ENCODE peak calls at places on chromosome 2, in four cellular contexts. I is A549, M is K562, D is GM12878. B is an unnamed sample.

GRCh38 chr2:168210216-168210897 is 37.0 kb downstream of the STK39 start:
- DNase-seq in I (no peak), M (no peak), D (no peak), B (no peak)

GRCh38 chr2:204491528-204491927 is 53.7 kb upstream of the PARD3B start:
- DNase-seq in I (no peak), M (no peak), D (no peak), B (no peak)

GRCh38 chr2:216827073-216827725 is 32.7 kb downstream of the TNP1 start:
- DNase-seq in I (no peak), M (no peak), D (no peak), B (peak)

GRCh38 chr2:126890962-126891450 is 7.7 kb upstream of the TEX51 start:
- DNase-seq in I (no peak), M (no peak), D (no peak), B (no peak)

GRCh38 chr2:69623236-69623635 is 20.3 kb downstream of the AAK1 start:
- DNase-seq in I (no peak), M (no peak), D (no peak), B (no peak)

GRCh38 chr2:230042195-230042594 is 26.5 kb downstream of the SLC16A14 start:
- DNase-seq in I (no peak), M (no peak), D (no peak), B (no peak)

GRCh38 chr2:78431241-78431640 is 594.3 kb upstream of the REG3G start:
- DNase-seq in I (no peak), M (no peak), D (no peak), B (no peak)

GRCh38 chr2:64217198-64217869 is 73.1 kb upstream of the PELI1 start:
- DNase-seq in I (no peak), M (no peak), D (no peak), B (no peak)

GRCh38 chr2:43075054-43075593 is 151.3 kb downstream of the ZFP36L2 start:
- DNase-seq in I (no peak), M (no peak), D (no peak), B (peak)

GRCh38 chr2:85662899-85663683 is 4.9 kb downstream of the SFTPB start:
- DNase-seq in I (no peak), M (peak), D (no peak), B (peak)

GRCh38 chr2:204451766-204452165 is 93.5 kb upstream of the PARD3B start:
- DNase-seq in I (no peak), M (no peak), D (no peak), B (no peak)

GRCh38 chr2:160516547-160517365 is 23.1 kb upstream of the RBMS1 start:
- DNase-seq in I (no peak), M (no peak), D (no peak), B (peak)

GRCh38 chr2:113757059-113757657 is 716 bp upstream of the SLC35F5 start:
- DNase-seq in I (peak), M (peak), D (no peak), B (no peak)

GRCh38 chr2:88838165-88838635 is 146.7 kb downstream of the RPIA start:
- DNase-seq in I (no peak), M (no peak), D (no peak), B (no peak)

GRCh38 chr2:198546091-198546490 is 741.7 kb downstream of the PLCL1 start:
- DNase-seq in I (no peak), M (no peak), D (no peak), B (no peak)

GRCh38 chr2:705971-706511 is 28.8 kb upstream of the TMEM18 start:
- DNase-seq in I (no peak), M (no peak), D (peak), B (no peak)

GRCh38 chr2:172172513-172173217 is 70.0 kb upstream of the DLX2 start:
- DNase-seq in I (peak), M (peak), D (no peak), B (peak)

GRCh38 chr2:46171441-46171953 is 125.7 kb upstream of the EPAS1 start:
- DNase-seq in I (no peak), M (no peak), D (no peak), B (peak)
- TF ChIP-seq ELK1 in I (no peak), M (no peak), D (no peak), B (no peak)

GRCh38 chr2:45237850-45238542 is 228.7 kb upstream of the SIX2 start:
- DNase-seq in I (peak), M (no peak), D (no peak), B (peak)
- TF ChIP-seq ELK1 in I (no peak), M (no peak), D (no peak), B (no peak)

GRCh38 chr2:53505814-53506213 is 261.8 kb upstream of the CHAC2 start:
- DNase-seq in I (no peak), M (no peak), D (no peak), B (peak)

GRCh38 chr2:53511549-53511948 is 256.1 kb upstream of the CHAC2 start:
- DNase-seq in I (no peak), M (no peak), D (no peak), B (no peak)

GRCh38 chr2:53509827-53510785 is 257.5 kb upstream of the CHAC2 start:
- DNase-seq in I (no peak), M (no peak), D (no peak), B (no peak)

GRCh38 chr2:53512071-53512841 is 255.3 kb upstream of the CHAC2 start:
- DNase-seq in I (no peak), M (no peak), D (no peak), B (peak)

DNA sequence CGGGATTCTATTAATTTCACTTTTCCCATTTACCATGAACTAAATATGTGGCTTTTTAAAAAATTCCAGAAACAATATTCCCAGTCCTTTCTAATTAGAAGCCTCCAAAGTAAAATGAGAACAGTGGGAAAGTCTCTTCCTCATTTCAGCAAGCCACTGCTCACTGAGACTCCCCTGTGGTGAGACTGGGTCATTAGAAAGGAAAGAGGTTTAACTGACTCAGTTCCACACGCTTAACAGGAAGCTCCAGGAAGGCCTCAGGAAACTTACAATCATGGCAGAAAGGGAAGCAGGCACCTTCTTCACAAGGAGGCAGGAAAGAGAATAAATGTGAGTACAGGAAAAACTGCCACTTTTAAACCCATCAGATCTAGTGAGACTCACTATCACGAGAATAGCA is 258.9 kb upstream of the CHAC2 start:
- DNase-seq in I (no peak), M (no peak), D (no peak), B (peak)
- TF ChIP-seq ELK1 in I (no peak), M (no peak), D (no peak), B (no peak)

GRCh38 chr2:156400704-156401678 is 35.2 kb upstream of the GPD2 start:
- DNase-seq in I (peak), M (peak), D (peak), B (peak)
- TF ChIP-seq ELK1 in I (no peak), M (no peak), D (no peak), B (no peak)

B was measured in IMR-90.